ENCODE peak calls at places on chromosomes 7 and 10, in four cellular contexts. G is neural progenitor cell, M is OCI-LY7, W is neuronal stem cell. S is an unnamed sample. For H3K4me1, the result is how much of the 10 kb centered on the place peaks cover.

GRCh38 chr7:128872394-128872824 is 9.8 kb downstream of the ATP6V1F start:
- DNase-seq in G (no peak), M (no peak), W (no peak), S (no peak)

GRCh38 chr10:73263948-73264347 is 11.5 kb upstream of the MRPS16 start:
- DNase-seq in G (no peak), M (peak), W (no peak), S (peak)

GRCh38 chr10:6108631-6109443 is 20.0 kb downstream of the RBM17 start:
- DNase-seq in G (peak), M (peak), W (no peak), S (peak)

GRCh38 chr10:54585572-54585971 is 215.5 kb downstream of the PCDH15 start:
- DNase-seq in G (no peak), M (no peak), W (no peak), S (no peak)

GRCh38 chr7:106793015-106793651 is 71.9 kb upstream of the PIK3CG start:
- DNase-seq in G (peak), M (peak), W (no peak), S (peak)

GRCh38 chr7:139914306-139914747 is 85.3 kb downstream of the TBXAS1 start:
- DNase-seq in G (no peak), M (no peak), W (no peak), S (no peak)

GRCh38 chr10:55820478-55820877 is 540.6 kb downstream of the ZWINT start:
- DNase-seq in G (no peak), M (no peak), W (no peak), S (no peak)

GRCh38 chr7:140062528-140063299 is at the start of gene PARP12:
- DNase-seq in G (peak), M (peak), W (peak), S (peak)

GRCh38 chr7:882336-883028 is 6.1 kb downstream of the GET4 start:
- DNase-seq in G (no peak), M (no peak), W (no peak), S (no peak)

GRCh38 chr7:27933691-27934565 is 194.0 kb downstream of the TAX1BP1 start:
- DNase-seq in G (peak), M (peak), W (no peak), S (peak)

GRCh38 chr7:94092980-94093379 is 88.8 kb upstream of the BET1 start:
- DNase-seq in G (no peak), M (no peak), W (no peak), S (no peak)

GRCh38 chr10:60323171-60323570 is 66.5 kb downstream of the ANK3 start:
- DNase-seq in G (no peak), M (no peak), W (no peak), S (no peak)

GRCh38 chr10:14621037-14621436 is 153.7 kb downstream of the FAM107B start:
- DNase-seq in G (no peak), M (no peak), W (no peak), S (no peak)

GRCh38 chr7:158315881-158316280 is 271.7 kb downstream of the PTPRN2 start:
- DNase-seq in G (no peak), M (no peak), W (no peak), S (no peak)

DNA sequence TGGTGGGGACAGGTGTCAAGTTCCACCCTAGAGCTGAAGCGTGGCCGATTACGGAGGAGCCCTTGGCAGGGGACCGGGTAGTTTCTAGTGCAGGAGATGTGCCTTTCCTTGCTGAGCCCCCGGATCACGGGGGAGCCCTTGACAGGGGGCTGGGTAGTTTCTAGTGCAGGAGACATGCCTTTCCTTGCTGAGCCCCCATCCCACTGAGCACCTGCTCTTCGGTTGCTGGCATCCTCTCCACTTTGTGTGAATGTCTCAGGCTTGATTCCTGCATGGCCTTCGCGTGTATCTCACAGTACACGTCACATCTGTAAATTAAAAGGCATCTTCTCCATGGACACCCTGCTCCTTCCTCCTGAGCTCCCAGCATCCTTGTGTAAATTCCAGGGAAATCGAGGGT is 263.5 kb downstream of the ADARB2 start:
- DNase-seq in G (no peak), M (no peak), W (no peak), S (no peak)
- H3K4me1 ChIP-seq in G (under half), M (under half), W (under half), S (under half)

GRCh38 chr7:48085433-48085791 is 3.7 kb upstream of the UPP1 start:
- DNase-seq in G (no peak), M (no peak), W (no peak), S (peak)

GRCh38 chr7:48083114-48083830 is 5.8 kb upstream of the UPP1 start:
- DNase-seq in G (no peak), M (no peak), W (no peak), S (no peak)

GRCh38 chr7:48087349-48087748 is 1.7 kb upstream of the UPP1 start:
- DNase-seq in G (no peak), M (peak), W (no peak), S (peak)

GRCh38 chr7:48084727-48085432 is 4.2 kb upstream of the UPP1 start:
- DNase-seq in G (no peak), M (no peak), W (no peak), S (peak)

GRCh38 chr7:48085942-48086341 is 3.1 kb upstream of the UPP1 start:
- DNase-seq in G (no peak), M (no peak), W (no peak), S (no peak)
- H2AFZ ChIP-seq in G (no peak), M (peak), W (peak), S (no peak)

GRCh38 chr7:151016942-151017341 is 7.4 kb downstream of the ATG9B start:
- DNase-seq in G (no peak), M (no peak), W (no peak), S (no peak)

GRCh38 chr7:151017370-151017952 is 6.8 kb downstream of the ATG9B start:
- DNase-seq in G (no peak), M (no peak), W (no peak), S (peak)

GRCh38 chr7:151019130-151019447 is 5.2 kb downstream of the ATG9B start:
- DNase-seq in G (peak), M (no peak), W (no peak), S (no peak)

GRCh38 chr7:151018421-151019129 is 5.7 kb downstream of the ATG9B start:
- DNase-seq in G (peak), M (no peak), W (no peak), S (no peak)

DNA sequence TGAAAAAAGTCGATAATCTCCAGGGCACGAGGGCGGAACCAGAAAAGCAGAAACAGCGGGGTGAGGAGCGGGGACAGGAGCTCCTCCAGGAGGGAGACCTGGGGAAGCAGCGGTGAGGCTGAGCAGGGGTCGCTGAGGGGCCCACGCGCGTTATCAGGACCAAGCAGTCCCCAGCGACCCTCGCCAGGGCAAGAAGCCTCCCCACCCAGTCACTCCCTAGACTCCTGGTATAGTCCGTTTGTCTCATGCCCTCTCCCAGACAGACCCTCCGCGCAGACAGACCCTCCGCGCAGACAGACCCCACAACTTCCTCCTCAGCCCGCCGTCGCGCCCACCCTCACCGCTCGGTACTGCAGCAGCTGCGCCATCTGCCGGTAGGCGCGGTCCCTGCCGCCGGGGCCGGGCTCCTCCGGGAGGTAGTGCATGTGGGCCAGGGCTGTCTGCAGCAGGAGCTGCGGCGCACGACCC is 6.3 kb downstream of the ATG9B start:
- DNase-seq in G (peak), M (peak), W (peak), S (peak)
- H3K4me1 ChIP-seq in G (under half), M (under half), W (under half), S (under half)

GRCh38 chr7:153090757-153091156 is 331.2 kb downstream of the ACTR3B start:
- DNase-seq in G (no peak), M (no peak), W (no peak), S (no peak)
- H2AFZ ChIP-seq in G (no peak), M (no peak), W (no peak), S (no peak)

GRCh38 chr7:92639956-92640355 is 49.8 kb upstream of the FAM133B start:
- DNase-seq in G (no peak), M (no peak), W (no peak), S (no peak)

GRCh38 chr7:92639213-92639896 is 49.2 kb upstream of the FAM133B start:
- DNase-seq in G (no peak), M (no peak), W (no peak), S (no peak)

GRCh38 chr7:92643821-92644220 is 53.6 kb upstream of the FAM133B start:
- DNase-seq in G (no peak), M (no peak), W (no peak), S (no peak)

GRCh38 chr7:92644406-92645113 is 54.4 kb upstream of the FAM133B start:
- DNase-seq in G (no peak), M (no peak), W (no peak), S (no peak)

GRCh38 chr7:92641921-92642511 is 51.8 kb upstream of the FAM133B start:
- DNase-seq in G (no peak), M (no peak), W (no peak), S (no peak)
- H3K4me1 ChIP-seq in G (under half), M (under half), W (under half), S (under half)